ENCODE peak calls at places on chromosomes 3 and 15, in four cellular contexts. L is astrocyte of the spinal cord, D is Calu3, Y is GM06990. N is an unnamed sample.

GRCh38 chr3:23754215-23754614 is 51.5 kb upstream of the UBE2E1 start:
- DNase-seq in L (no peak), Y (no peak), D (no peak), N (no peak)

GRCh38 chr3:135966349-135966695 is 794 bp downstream of the PPP2R3A start:
- DNase-seq in Y (no peak), L (peak; percentile 34), D (no peak), N (no peak)

GRCh38 chr15:100601158-100601557 is 826 bp downstream of the LINS1 start:
- DNase-seq in Y (peak; percentile 14), L (no peak), D (peak; percentile 12), N (no peak)

GRCh38 chr3:13121553-13122001 is 48.3 kb upstream of the IQSEC1 start:
- DNase-seq in L (no peak), Y (no peak), D (no peak), N (no peak)

GRCh38 chr3:45870099-45870498 is 16.2 kb upstream of the CCR9 start:
- DNase-seq in L (no peak), Y (no peak), D (no peak), N (peak; percentile 56)

GRCh38 chr15:39270976-39271375 is 309.9 kb upstream of the THBS1 start:
- DNase-seq in D (no peak), Y (no peak), L (peak; percentile 88), N (no peak)

GRCh38 chr15:74270854-74271520 is 34.9 kb downstream of the CCDC33 start:
- DNase-seq in Y (no peak), L (no peak), D (no peak), N (no peak)

GRCh38 chr3:9934235-9934621 is 594 bp downstream of the CRELD1 start:
- DNase-seq in Y (no peak), D (no peak), L (no peak), N (no peak)

GRCh38 chr3:131655076-131655685 is 152.4 kb upstream of the MRPL3 start:
- DNase-seq in D (no peak), L (no peak), Y (no peak), N (no peak)

GRCh38 chr3:179967622-179968021 is 69.1 kb downstream of the PEX5L start:
- DNase-seq in D (no peak), L (peak; percentile 59), Y (no peak), N (no peak)

GRCh38 chr3:59246719-59247401 is 197.0 kb upstream of the CFAP20DC start:
- DNase-seq in Y (peak; percentile 68), D (no peak), L (no peak), N (no peak)

GRCh38 chr15:36221992-36222391 is 357.4 kb upstream of the CDIN1 start:
- DNase-seq in D (no peak), Y (no peak), L (no peak), N (no peak)

GRCh38 chr15:86701259-86701963 is 621.7 kb downstream of the AGBL1 start:
- DNase-seq in D (no peak), Y (no peak), L (no peak), N (no peak)

DNA sequence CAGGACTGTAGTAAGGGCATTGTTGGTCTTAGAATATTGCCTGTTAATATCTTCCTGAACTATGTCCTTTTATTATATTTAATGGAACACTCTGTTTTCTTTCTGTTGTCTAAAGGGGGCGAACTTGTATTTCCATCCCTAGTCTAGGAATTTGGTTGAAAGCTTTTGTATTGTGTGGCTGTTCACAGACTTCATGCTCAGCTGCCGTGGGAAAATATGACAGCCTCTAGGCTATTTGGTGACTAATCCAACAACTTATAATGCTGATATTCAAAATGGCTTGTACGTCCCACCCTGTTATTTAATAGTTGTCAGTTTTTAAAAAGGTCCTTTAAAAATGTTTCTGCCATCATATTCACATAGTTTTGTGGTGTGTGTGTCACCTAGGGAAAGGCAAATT is 202.6 kb downstream of the KLHL25 start:
- DNase-seq in D (peak; percentile 41), Y (no peak), L (peak; percentile 86), N (no peak)
- TF ChIP-seq CTCF in D (no peak), Y (no peak), L (peak; percentile 28), N (peak; percentile 11)

DNA sequence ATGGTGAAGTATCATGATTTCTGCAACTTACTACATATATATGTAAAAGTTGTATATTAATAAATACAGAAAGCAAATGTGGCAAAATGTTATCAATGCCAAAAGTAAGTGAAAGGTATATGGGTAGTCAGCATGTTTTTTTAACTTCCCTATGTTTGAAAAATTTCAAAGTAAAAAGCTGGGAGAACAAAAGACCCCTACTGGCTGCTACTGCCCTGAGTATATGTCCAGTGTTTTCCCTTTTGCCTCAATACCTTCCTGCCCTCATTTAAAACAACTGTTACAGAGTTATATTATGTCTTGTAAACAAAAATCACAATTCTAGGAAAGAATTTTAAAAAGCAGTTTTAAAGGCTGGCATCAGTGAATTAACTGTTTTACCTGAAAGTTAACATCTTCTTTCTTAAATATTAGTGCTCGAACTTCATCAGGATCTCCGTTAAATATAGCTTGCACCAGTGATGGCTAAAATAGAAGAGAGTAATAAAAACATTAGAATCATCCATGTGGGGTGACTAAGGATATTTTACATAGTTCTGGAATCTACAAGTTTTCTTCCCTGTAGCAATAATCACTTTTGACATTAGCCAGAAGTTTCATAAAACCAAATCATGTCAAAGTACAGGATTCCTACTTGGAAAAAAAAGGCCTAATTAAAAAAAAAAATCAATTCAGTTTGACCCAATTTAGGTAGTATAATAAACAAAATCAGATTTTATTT is 2.8 kb downstream of the ANKRD28 start:
- DNase-seq in L (peak; percentile 63), D (no peak), Y (no peak), N (no peak)
- TF ChIP-seq CTCF in L (peak; percentile 40), D (no peak), Y (no peak), N (no peak)

GRCh38 chr15:51499379-51499976 is 123.1 kb downstream of the DMXL2 start:
- DNase-seq in D (peak; percentile 11), Y (no peak), L (peak; percentile 48), N (no peak)
- TF ChIP-seq CTCF in D (peak; percentile 35), Y (peak; percentile 72), L (peak; percentile 64), N (no peak)

GRCh38 chr15:58074452-58074851 is 8.9 kb upstream of the ALDH1A2 start:
- DNase-seq in L (no peak), D (no peak), Y (no peak), N (no peak)

GRCh38 chr15:58078591-58078990 is 13.1 kb upstream of the ALDH1A2 start:
- DNase-seq in D (no peak), Y (no peak), L (no peak), N (no peak)

GRCh38 chr15:58081446-58081845 is 15.9 kb upstream of the ALDH1A2 start:
- DNase-seq in Y (no peak), L (no peak), D (no peak), N (no peak)

GRCh38 chr15:58080398-58080797 is 14.9 kb upstream of the ALDH1A2 start:
- DNase-seq in Y (no peak), D (no peak), L (no peak), N (no peak)

GRCh38 chr15:58077427-58077826 is 11.9 kb upstream of the ALDH1A2 start:
- DNase-seq in Y (no peak), L (no peak), D (peak; percentile 19), N (no peak)
- TF ChIP-seq CTCF in Y (peak; percentile 27), L (peak; percentile 31), D (peak; percentile 39), N (no peak)

DNA sequence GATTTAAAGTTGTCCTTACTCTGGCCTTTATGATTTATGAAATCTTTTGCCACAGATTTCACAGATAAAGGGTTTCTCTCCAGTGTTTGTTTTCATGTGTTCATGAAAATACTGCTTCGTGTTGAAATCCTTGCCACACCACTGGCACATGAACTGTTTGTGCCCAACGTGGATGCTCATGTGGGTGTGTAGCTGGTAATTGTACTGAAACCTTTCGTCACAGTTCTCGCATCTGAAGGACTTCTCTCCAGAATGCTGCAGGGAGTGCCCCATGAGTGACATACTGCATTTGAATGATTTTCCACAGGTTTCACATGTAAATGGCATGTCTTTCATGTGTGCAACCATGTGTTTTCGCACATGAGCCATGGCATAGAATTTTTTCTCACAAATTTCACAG is 111.9 kb downstream of the DOCK3 start:
- DNase-seq in L (no peak), D (no peak), Y (no peak), N (no peak)
- TF ChIP-seq CTCF in L (no peak), D (no peak), Y (no peak), N (no peak)

N was measured in CD4-positive, alpha-beta T cell.